ENCODE peak calls at places on chromosomes 7 and 10, in four cellular contexts. V is WTC11, Y is HepG2, S is GM12878. F is an unnamed sample.

GRCh38 chr7:106054971-106055370 is 57.1 kb downstream of the SYPL1 start:
- DNase-seq in S (no peak), V (no peak), Y (no peak), F (no peak)

GRCh38 chr10:5014936-5015335 is 11.3 kb upstream of the AKR1C2 start:
- DNase-seq in V (no peak), S (no peak), Y (peak; percentile 29), F (peak; percentile 20)

GRCh38 chr7:73891178-73891885 is 30.4 kb downstream of the TMEM270 start:
- DNase-seq in S (no peak), V (no peak), Y (no peak), F (peak; percentile 50)

GRCh38 chr10:91713471-91714072 is 80.7 kb upstream of the PPP1R3C start:
- DNase-seq in V (no peak), Y (no peak), S (no peak), F (no peak)

GRCh38 chr10:91412688-91413087 is 2.5 kb downstream of the HECTD2 start:
- DNase-seq in S (no peak), Y (no peak), V (no peak), F (no peak)

GRCh38 chr7:46518713-46519112 is 597.6 kb upstream of the IGFBP3 start:
- DNase-seq in V (no peak), Y (no peak), S (no peak), F (no peak)

GRCh38 chr7:114048386-114049235 is 129.8 kb upstream of the PPP1R3A start:
- DNase-seq in V (no peak), S (no peak), Y (peak; percentile 12), F (peak; percentile 13)

GRCh38 chr10:49615721-49616120 is 1.9 kb downstream of the CHAT start:
- DNase-seq in Y (no peak), V (peak; percentile 5), S (no peak), F (no peak)

GRCh38 chr10:29238531-29239080 is 50.3 kb upstream of the LYZL1 start:
- DNase-seq in V (no peak), Y (peak; percentile 52), S (no peak), F (no peak)

GRCh38 chr10:110442746-110443145 is 55.0 kb upstream of the DUSP5 start:
- DNase-seq in Y (no peak), S (no peak), V (no peak), F (no peak)

GRCh38 chr10:7484456-7485266 is 73.8 kb upstream of the SFMBT2 start:
- DNase-seq in V (no peak), Y (no peak), S (peak; percentile 91), F (no peak)

GRCh38 chr7:2959343-2959680 is 84.4 kb downstream of the CARD11 start:
- DNase-seq in S (no peak), Y (no peak), V (peak; percentile 9), F (no peak)

GRCh38 chr10:121335386-121335925 is 262.8 kb downstream of the FGFR2 start:
- DNase-seq in Y (no peak), S (no peak), V (no peak), F (no peak)

GRCh38 chr10:95513008-95513589 is 48.1 kb downstream of the SORBS1 start:
- DNase-seq in V (no peak), S (no peak), Y (peak; percentile 57), F (no peak)

GRCh38 chr7:135758531-135758932 is 9.9 kb upstream of the FAM180A start:
- DNase-seq in Y (no peak), V (no peak), S (no peak), F (no peak)

GRCh38 chr7:139776486-139777303 is 1.1 kb downstream of the HIPK2 start:
- DNase-seq in Y (peak; percentile 39), V (no peak), S (peak; percentile 36), F (peak; percentile 64)

GRCh38 chr10:117805191-117805590 is 241.6 kb downstream of the RAB11FIP2 start:
- DNase-seq in V (no peak), S (no peak), Y (no peak), F (no peak)

GRCh38 chr10:103666109-103666508 is 172.6 kb downstream of the NEURL1 start:
- DNase-seq in S (no peak), Y (no peak), V (peak; percentile 70), F (peak; percentile 57)

GRCh38 chr7:50742401-50742800 is 40.3 kb downstream of the GRB10 start:
- DNase-seq in V (no peak), S (no peak), Y (no peak), F (no peak)

GRCh38 chr7:50743893-50744292 is 38.8 kb downstream of the GRB10 start:
- DNase-seq in V (no peak), S (no peak), Y (no peak), F (no peak)

GRCh38 chr7:50735327-50735726 is 47.4 kb downstream of the GRB10 start:
- DNase-seq in S (no peak), Y (no peak), V (no peak), F (no peak)

GRCh38 chr7:50738932-50739331 is 43.8 kb downstream of the GRB10 start:
- DNase-seq in S (no peak), V (no peak), Y (peak; percentile 29), F (no peak)

DNA sequence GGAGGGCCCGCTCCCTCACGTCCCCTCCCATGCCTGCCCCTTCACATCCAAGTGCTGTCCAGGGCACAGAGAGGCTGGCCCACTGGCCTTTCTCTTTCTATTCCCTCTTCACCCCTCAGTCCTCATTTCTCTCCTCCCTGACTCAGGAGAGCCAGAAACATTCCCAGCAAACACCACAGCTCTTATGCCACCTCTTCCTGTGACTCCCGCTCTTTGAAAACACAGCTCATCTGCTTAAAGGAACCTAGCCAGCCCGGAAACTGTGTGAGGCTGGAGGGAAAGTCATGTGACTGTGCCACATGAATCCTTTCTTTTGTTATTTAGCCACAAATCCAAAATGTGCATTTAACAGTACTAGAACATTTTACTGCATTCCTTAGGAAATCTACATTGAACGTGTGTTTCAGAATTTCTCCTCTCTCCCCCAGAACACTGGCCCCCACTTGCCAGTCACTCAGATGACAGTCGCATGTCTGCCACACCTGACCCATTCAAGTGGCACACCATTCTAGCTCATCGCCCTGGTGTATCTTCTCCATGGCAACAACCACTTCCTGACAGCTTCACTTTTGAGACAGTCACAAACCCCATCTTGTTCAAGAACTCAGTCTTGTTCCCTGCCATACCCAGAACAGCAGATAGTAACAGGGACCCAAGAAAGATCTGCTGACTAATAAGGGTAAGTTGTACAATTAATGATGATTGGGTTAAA is 42.8 kb downstream of the GRB10 start:
- DNase-seq in Y (no peak), S (no peak), V (no peak), F (no peak)
- TF ChIP-seq CREM in Y (no peak), S (no peak), V (no peak), F (no peak)

GRCh38 chr10:70561051-70561450 is 41.5 kb downstream of the PRF1 start:
- DNase-seq in Y (no peak), S (no peak), V (no peak), F (no peak)

GRCh38 chr10:70563230-70563629 is 39.3 kb downstream of the PRF1 start:
- DNase-seq in Y (no peak), V (peak; percentile 4), S (no peak), F (no peak)

GRCh38 chr10:70560511-70560931 is 42.0 kb downstream of the PRF1 start:
- DNase-seq in V (peak; percentile 6), Y (no peak), S (no peak), F (no peak)

GRCh38 chr10:70561558-70561957 is 41.0 kb downstream of the PRF1 start:
- DNase-seq in V (no peak), Y (no peak), S (no peak), F (no peak)

GRCh38 chr10:70562036-70562710 is 40.4 kb downstream of the PRF1 start:
- DNase-seq in S (no peak), V (peak; percentile 6), Y (no peak), F (no peak)
- TF ChIP-seq ETV6 in S (no peak), V (no peak), Y (no peak), F (no peak)

DNA sequence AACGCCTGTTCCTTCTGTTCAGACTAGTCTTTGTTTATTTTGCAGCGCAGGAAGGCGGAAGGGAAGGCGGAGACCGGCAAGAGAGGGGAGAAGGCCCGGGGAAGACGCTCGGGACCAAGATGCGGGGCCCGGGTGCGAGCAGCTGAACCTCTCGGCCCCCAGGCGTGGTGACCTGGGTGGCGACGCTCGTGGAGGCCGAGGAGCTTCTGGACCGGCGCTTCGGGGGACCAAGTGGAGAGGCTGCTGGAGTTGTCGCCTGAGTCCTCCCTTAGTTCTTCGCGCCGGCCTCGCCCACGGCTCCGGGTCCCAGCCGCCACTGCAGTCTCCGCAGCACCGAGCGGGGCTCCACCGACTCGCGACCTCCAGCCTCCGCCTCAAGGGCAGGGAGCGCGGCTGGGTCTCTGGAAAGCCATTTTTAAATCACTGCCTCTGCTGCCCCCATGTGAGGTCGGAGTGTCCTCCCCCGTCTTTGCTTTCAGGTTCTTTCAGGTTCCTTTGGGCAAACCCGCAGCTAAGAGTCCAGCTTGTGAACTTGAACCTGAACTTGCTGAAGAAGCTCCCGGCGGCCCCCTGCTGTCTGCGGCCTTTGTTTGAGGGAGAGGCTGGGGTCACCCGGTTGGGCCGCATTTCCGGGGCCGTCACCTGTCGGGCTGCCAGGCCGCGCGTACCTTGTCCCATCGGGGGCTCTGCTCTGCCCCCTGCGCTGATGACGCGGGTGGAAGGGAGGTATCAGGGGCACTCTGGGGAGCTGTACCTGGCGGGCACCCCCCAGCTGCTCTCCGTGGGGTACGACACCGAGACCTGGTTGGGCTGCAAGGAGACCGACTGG is 136.0 kb downstream of the KIF20B start:
- DNase-seq in Y (no peak), S (no peak), V (peak; percentile 55), F (no peak)
- TF ChIP-seq CREM in Y (no peak), S (no peak), V (no peak), F (no peak)

DNA sequence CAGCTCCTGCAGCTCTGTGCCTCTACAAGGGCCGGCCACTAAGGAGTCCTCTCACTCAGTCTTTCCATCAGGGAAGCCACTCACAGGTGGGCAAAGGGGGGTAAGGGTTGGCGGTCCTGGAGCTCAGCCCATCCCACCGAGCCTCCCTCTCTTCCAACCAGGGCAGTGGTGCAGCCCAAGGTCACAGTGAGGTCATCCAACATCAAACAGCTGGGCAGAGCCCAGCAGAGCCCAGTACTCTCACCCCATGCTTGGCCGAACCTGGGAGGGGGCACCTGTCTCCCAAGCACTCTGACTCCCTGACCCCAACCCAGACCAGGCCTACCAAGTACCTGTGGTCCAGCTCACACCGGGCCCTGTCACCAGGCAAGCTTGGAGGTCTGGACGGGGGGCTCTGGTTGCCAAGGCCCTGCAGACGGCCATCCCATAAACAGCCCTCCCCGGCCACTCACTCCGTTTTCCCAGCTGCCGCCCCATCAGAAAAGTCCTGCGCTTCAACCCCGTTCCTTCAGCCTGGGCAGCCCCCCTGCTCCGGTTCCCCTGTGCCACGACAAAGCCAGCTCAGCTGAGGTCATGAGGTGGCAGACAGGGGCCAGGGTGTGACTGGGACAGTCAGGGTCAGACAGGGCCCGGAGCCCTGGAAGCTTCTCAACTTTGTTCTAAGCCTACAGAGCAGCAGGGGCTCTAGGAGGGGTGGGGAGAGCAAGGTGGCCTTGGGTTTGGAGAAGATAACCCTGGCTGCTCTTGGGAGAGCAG is 27.5 kb downstream of the PDGFA start:
- DNase-seq in Y (no peak), V (no peak), S (no peak), F (no peak)
- TF ChIP-seq ETV6 in Y (no peak), V (no peak), S (no peak), F (no peak)

DNA sequence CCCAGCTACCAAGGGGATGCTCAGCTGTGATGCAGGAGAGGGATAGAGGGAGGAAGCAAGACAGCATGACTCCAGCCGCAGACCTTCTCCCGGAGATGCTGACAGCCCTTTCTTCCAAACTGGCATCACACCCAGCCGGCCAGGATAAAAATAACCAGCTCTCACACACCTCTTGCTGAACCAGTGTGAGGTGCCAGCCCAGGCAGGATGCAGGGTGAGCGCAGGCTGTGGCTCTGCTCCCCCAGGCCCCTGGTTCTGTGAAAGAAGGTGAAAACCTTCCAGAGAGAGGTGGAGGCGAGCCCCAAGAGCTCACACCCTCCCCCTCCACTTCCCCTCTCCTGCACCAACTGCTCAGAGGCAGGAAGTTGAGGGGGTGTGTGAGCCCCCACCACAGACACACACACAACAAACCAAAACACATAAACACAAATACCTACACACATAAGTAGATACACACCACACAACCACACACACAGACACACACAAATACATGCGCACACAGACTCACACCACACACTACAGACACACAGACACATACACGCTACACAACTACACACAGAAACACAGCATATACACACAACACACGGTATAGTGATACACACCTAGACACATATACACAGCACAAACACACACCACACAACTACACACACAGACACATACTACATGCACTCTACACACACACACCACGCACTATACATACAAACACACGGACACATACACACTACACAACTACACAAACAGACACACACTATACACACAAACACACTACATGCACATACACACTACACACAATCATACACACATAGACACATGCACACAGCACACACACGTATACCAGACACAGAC is 4.2 kb downstream of the GPR15LG start:
- DNase-seq in S (no peak), V (no peak), Y (no peak), F (no peak)
- TF ChIP-seq CREM in S (no peak), V (no peak), Y (no peak), F (no peak)